ENCODE peak calls at places on chromosome 22, in ten cellular contexts. One of them, this sample, is unnamed.

GRCh38 chr22:27088026-27088425 is 430.6 kb downstream of the MIAT start:
- DNase-seq in NCI-H2081: no peak
- DNase-seq in NCI-H526: no peak
- DNase-seq in lower lobe of right lung: no peak
- DNase-seq in brain microvascular endothelial cell: peak
- DNase-seq in GM13977: no peak
- DNase-seq in neural progenitor cell: no peak
- DNase-seq in kidney glomerular epithelial cell: peak
- DNase-seq in AG10803: peak
- DNase-seq in pancreas: no peak
- DNase-seq in this sample: no peak

GRCh38 chr22:44661070-44661469 is 40.9 kb upstream of the PRR5 start:
- DNase-seq in pancreas: no peak
- DNase-seq in neural progenitor cell: peak
- DNase-seq in brain microvascular endothelial cell: no peak
- DNase-seq in AG10803: no peak
- DNase-seq in kidney glomerular epithelial cell: no peak
- DNase-seq in GM13977: no peak
- DNase-seq in NCI-H526: no peak
- DNase-seq in NCI-H2081: no peak
- DNase-seq in lower lobe of right lung: peak
- DNase-seq in this sample: no peak

GRCh38 chr22:47055461-47055860 is 293.0 kb downstream of the TBC1D22A start:
- DNase-seq in GM13977: no peak
- DNase-seq in NCI-H526: no peak
- DNase-seq in kidney glomerular epithelial cell: no peak
- DNase-seq in brain microvascular endothelial cell: no peak
- DNase-seq in pancreas: peak
- DNase-seq in neural progenitor cell: no peak
- DNase-seq in NCI-H2081: no peak
- DNase-seq in lower lobe of right lung: peak
- DNase-seq in AG10803: no peak
- DNase-seq in this sample: no peak

GRCh38 chr22:38696606-38697005 is 4.1 kb downstream of the JOSD1 start:
- DNase-seq in neural progenitor cell: no peak
- DNase-seq in NCI-H526: no peak
- DNase-seq in NCI-H2081: no peak
- DNase-seq in brain microvascular endothelial cell: peak
- DNase-seq in pancreas: no peak
- DNase-seq in lower lobe of right lung: no peak
- DNase-seq in kidney glomerular epithelial cell: peak
- DNase-seq in GM13977: no peak
- DNase-seq in AG10803: peak
- DNase-seq in this sample: no peak

GRCh38 chr22:44538518-44539315 is 40.7 kb upstream of the RTL6 start:
- DNase-seq in NCI-H2081: no peak
- DNase-seq in kidney glomerular epithelial cell: no peak
- DNase-seq in pancreas: no peak
- DNase-seq in NCI-H526: no peak
- DNase-seq in AG10803: no peak
- DNase-seq in brain microvascular endothelial cell: no peak
- DNase-seq in lower lobe of right lung: no peak
- DNase-seq in neural progenitor cell: no peak
- DNase-seq in GM13977: no peak
- DNase-seq in this sample: no peak

GRCh38 chr22:34847072-34847471 is 218.9 kb upstream of the ISX start:
- DNase-seq in NCI-H526: no peak
- DNase-seq in kidney glomerular epithelial cell: peak
- DNase-seq in lower lobe of right lung: no peak
- DNase-seq in AG10803: peak
- DNase-seq in brain microvascular endothelial cell: no peak
- DNase-seq in pancreas: no peak
- DNase-seq in neural progenitor cell: no peak
- DNase-seq in GM13977: no peak
- DNase-seq in NCI-H2081: no peak
- DNase-seq in this sample: no peak

GRCh38 chr22:38305481-38306448 is 11.5 kb downstream of the CSNK1E start:
- DNase-seq in brain microvascular endothelial cell: no peak
- DNase-seq in neural progenitor cell: peak
- DNase-seq in GM13977: peak
- DNase-seq in AG10803: no peak
- DNase-seq in NCI-H2081: peak
- DNase-seq in kidney glomerular epithelial cell: peak
- DNase-seq in pancreas: no peak
- DNase-seq in lower lobe of right lung: no peak
- DNase-seq in NCI-H526: peak
- DNase-seq in this sample: peak

GRCh38 chr22:43296279-43296902 is 46.8 kb downstream of the SCUBE1 start:
- DNase-seq in neural progenitor cell: peak
- DNase-seq in kidney glomerular epithelial cell: no peak
- DNase-seq in brain microvascular endothelial cell: no peak
- DNase-seq in GM13977: no peak
- DNase-seq in AG10803: no peak
- DNase-seq in NCI-H526: no peak
- DNase-seq in pancreas: no peak
- DNase-seq in lower lobe of right lung: no peak
- DNase-seq in NCI-H2081: no peak
- DNase-seq in this sample: no peak

GRCh38 chr22:20292673-20293232 is 24.6 kb upstream of the RTN4R start:
- DNase-seq in kidney glomerular epithelial cell: no peak
- DNase-seq in NCI-H2081: no peak
- DNase-seq in pancreas: no peak
- DNase-seq in GM13977: no peak
- DNase-seq in NCI-H526: no peak
- DNase-seq in lower lobe of right lung: no peak
- DNase-seq in AG10803: no peak
- DNase-seq in brain microvascular endothelial cell: no peak
- DNase-seq in neural progenitor cell: no peak
- DNase-seq in this sample: no peak

GRCh38 chr22:49433717-49434611 is 393.7 kb downstream of the BRD1 start:
- DNase-seq in NCI-H526: peak
- DNase-seq in pancreas: no peak
- DNase-seq in GM13977: no peak
- DNase-seq in neural progenitor cell: peak
- DNase-seq in AG10803: no peak
- DNase-seq in kidney glomerular epithelial cell: no peak
- DNase-seq in NCI-H2081: no peak
- DNase-seq in brain microvascular endothelial cell: no peak
- DNase-seq in lower lobe of right lung: no peak
- DNase-seq in this sample: no peak

GRCh38 chr22:27241430-27242110 is 560.0 kb downstream of the MN1 start:
- DNase-seq in AG10803: peak
- DNase-seq in kidney glomerular epithelial cell: peak
- DNase-seq in GM13977: no peak
- DNase-seq in pancreas: peak
- DNase-seq in brain microvascular endothelial cell: no peak
- DNase-seq in NCI-H2081: no peak
- DNase-seq in NCI-H526: no peak
- DNase-seq in lower lobe of right lung: no peak
- DNase-seq in neural progenitor cell: no peak
- DNase-seq in this sample: no peak

GRCh38 chr22:31818481-31819392 is 64.9 kb downstream of the DEPDC5 start:
- DNase-seq in NCI-H2081: no peak
- DNase-seq in GM13977: no peak
- DNase-seq in neural progenitor cell: peak
- DNase-seq in AG10803: peak
- DNase-seq in kidney glomerular epithelial cell: no peak
- DNase-seq in lower lobe of right lung: no peak
- DNase-seq in pancreas: no peak
- DNase-seq in brain microvascular endothelial cell: peak
- DNase-seq in NCI-H526: no peak
- DNase-seq in this sample: no peak

GRCh38 chr22:50376064-50376747 is 33.1 kb downstream of the PPP6R2 start:
- DNase-seq in AG10803: no peak
- DNase-seq in neural progenitor cell: no peak
- DNase-seq in kidney glomerular epithelial cell: no peak
- DNase-seq in lower lobe of right lung: no peak
- DNase-seq in NCI-H2081: no peak
- DNase-seq in NCI-H526: no peak
- DNase-seq in GM13977: no peak
- DNase-seq in brain microvascular endothelial cell: no peak
- DNase-seq in pancreas: no peak
- DNase-seq in this sample: no peak

GRCh38 chr22:45235101-45235777 is 5.5 kb downstream of the KIAA0930 start:
- DNase-seq in AG10803: no peak
- DNase-seq in neural progenitor cell: no peak
- DNase-seq in NCI-H526: no peak
- DNase-seq in lower lobe of right lung: peak
- DNase-seq in NCI-H2081: peak
- DNase-seq in kidney glomerular epithelial cell: no peak
- DNase-seq in pancreas: no peak
- DNase-seq in GM13977: peak
- DNase-seq in brain microvascular endothelial cell: no peak
- DNase-seq in this sample: peak

GRCh38 chr22:44755956-44756361 is 3.6 kb downstream of the ARHGAP8 start:
- DNase-seq in pancreas: no peak
- DNase-seq in GM13977: no peak
- DNase-seq in NCI-H526: peak
- DNase-seq in neural progenitor cell: no peak
- DNase-seq in NCI-H2081: no peak
- DNase-seq in brain microvascular endothelial cell: no peak
- DNase-seq in kidney glomerular epithelial cell: no peak
- DNase-seq in lower lobe of right lung: no peak
- DNase-seq in AG10803: no peak
- DNase-seq in this sample: no peak

GRCh38 chr22:29973269-29973668 is 90.3 kb downstream of the MTMR3 start:
- DNase-seq in NCI-H526: no peak
- DNase-seq in brain microvascular endothelial cell: no peak
- DNase-seq in kidney glomerular epithelial cell: no peak
- DNase-seq in AG10803: no peak
- DNase-seq in pancreas: no peak
- DNase-seq in lower lobe of right lung: no peak
- DNase-seq in NCI-H2081: no peak
- DNase-seq in GM13977: no peak
- DNase-seq in neural progenitor cell: no peak
- DNase-seq in this sample: no peak

GRCh38 chr22:23696326-23696851 is 5.6 kb downstream of the RGL4 start:
- DNase-seq in kidney glomerular epithelial cell: no peak
- DNase-seq in brain microvascular endothelial cell: peak
- DNase-seq in AG10803: peak
- DNase-seq in NCI-H2081: no peak
- DNase-seq in lower lobe of right lung: peak
- DNase-seq in neural progenitor cell: no peak
- DNase-seq in NCI-H526: no peak
- DNase-seq in pancreas: peak
- DNase-seq in GM13977: peak
- DNase-seq in this sample: peak

GRCh38 chr22:34760276-34761008 is 305.5 kb upstream of the ISX start:
- DNase-seq in lower lobe of right lung: no peak
- DNase-seq in NCI-H526: no peak
- DNase-seq in GM13977: no peak
- DNase-seq in brain microvascular endothelial cell: no peak
- DNase-seq in kidney glomerular epithelial cell: no peak
- DNase-seq in neural progenitor cell: no peak
- DNase-seq in pancreas: no peak
- DNase-seq in AG10803: no peak
- DNase-seq in NCI-H2081: no peak
- DNase-seq in this sample: no peak

GRCh38 chr22:46003271-46004091 is 26.5 kb upstream of the WNT7B start:
- DNase-seq in neural progenitor cell: no peak
- DNase-seq in brain microvascular endothelial cell: no peak
- DNase-seq in kidney glomerular epithelial cell: peak
- DNase-seq in NCI-H526: no peak
- DNase-seq in NCI-H2081: no peak
- DNase-seq in lower lobe of right lung: peak
- DNase-seq in GM13977: no peak
- DNase-seq in pancreas: peak
- DNase-seq in AG10803: no peak
- DNase-seq in this sample: no peak

GRCh38 chr22:44229331-44229730 is 48.6 kb downstream of the PARVG start:
- DNase-seq in kidney glomerular epithelial cell: no peak
- DNase-seq in GM13977: no peak
- DNase-seq in brain microvascular endothelial cell: no peak
- DNase-seq in lower lobe of right lung: no peak
- DNase-seq in AG10803: no peak
- DNase-seq in NCI-H526: no peak
- DNase-seq in neural progenitor cell: no peak
- DNase-seq in pancreas: no peak
- DNase-seq in NCI-H2081: no peak
- DNase-seq in this sample: no peak

GRCh38 chr22:32699686-32700085 is 101.8 kb upstream of the TIMP3 start:
- DNase-seq in kidney glomerular epithelial cell: no peak
- DNase-seq in GM13977: no peak
- DNase-seq in neural progenitor cell: no peak
- DNase-seq in lower lobe of right lung: no peak
- DNase-seq in AG10803: no peak
- DNase-seq in NCI-H2081: no peak
- DNase-seq in brain microvascular endothelial cell: no peak
- DNase-seq in pancreas: no peak
- DNase-seq in NCI-H526: no peak
- DNase-seq in this sample: no peak